ENCODE peak calls at places on chromosomes 1 and 21, in eight cellular contexts. V is cardiac fibroblast; H is CD8-positive, alpha-beta T cell; L is astrocyte of the cerebellum; R is upper lobe of right lung; N is RWPE1; Y is lung; K is kidney epithelial cell. S is an unnamed sample.

GRCh38 chr1:154483941-154484803 is 17.8 kb upstream of the TDRD10 start:
- DNase-seq in V (peak), H (no peak), L (peak), R (peak), N (peak), Y (peak), K (peak), S (peak)

GRCh38 chr1:228194436-228194835 is 13.4 kb upstream of the OBSCN start:
- DNase-seq in V (no peak), H (no peak), L (no peak), R (no peak), N (no peak), Y (no peak), K (no peak), S (no peak)

GRCh38 chr1:62180649-62181048 is 14.0 kb upstream of the L1TD1 start:
- DNase-seq in V (no peak), H (no peak), L (no peak), R (peak), N (no peak), Y (no peak), K (no peak), S (no peak)

GRCh38 chr1:161357073-161357472 is 10.6 kb downstream of the CFAP126 start:
- DNase-seq in V (no peak), H (no peak), L (no peak), R (no peak), N (no peak), Y (no peak), K (no peak), S (no peak)

GRCh38 chr1:31523769-31524168 is 52.5 kb upstream of the TINAGL1 start:
- DNase-seq in V (no peak), H (no peak), L (no peak), R (peak), N (no peak), Y (peak), K (no peak), S (no peak)

GRCh38 chr1:119327436-119328155 is 41.0 kb upstream of the HAO2 start:
- DNase-seq in V (peak), H (peak), L (no peak), R (peak), N (no peak), Y (no peak), K (peak), S (peak)

GRCh38 chr1:3031401-3032221 is 10.3 kb downstream of the ACTRT2 start:
- DNase-seq in V (no peak), H (no peak), L (no peak), R (peak), N (no peak), Y (no peak), K (no peak), S (no peak)

GRCh38 chr1:80801691-80802090 is 999.0 kb upstream of the ADGRL2 start:
- DNase-seq in V (no peak), H (no peak), L (no peak), R (no peak), N (no peak), Y (no peak), K (no peak), S (no peak)

GRCh38 chr1:231584117-231584516 is 42.5 kb upstream of the DISC1 start:
- DNase-seq in V (peak), H (no peak), L (peak), R (no peak), N (peak), Y (no peak), K (peak), S (peak)

GRCh38 chr1:58197811-58198210 is 348.7 kb downstream of the OMA1 start:
- DNase-seq in V (no peak), H (no peak), L (no peak), R (no peak), N (no peak), Y (no peak), K (no peak), S (no peak)

GRCh38 chr1:226678701-226679100 is 60.4 kb downstream of the ITPKB start:
- DNase-seq in V (no peak), H (no peak), L (no peak), R (no peak), N (no peak), Y (no peak), K (no peak), S (no peak)

GRCh38 chr21:45336870-45337269 is 49.2 kb upstream of the POFUT2 start:
- DNase-seq in V (peak), H (no peak), L (no peak), R (peak), N (no peak), Y (no peak), K (no peak), S (no peak)
- TF ChIP-seq CTCF in V (no peak), H (no peak), L (no peak), R (no peak), N (no peak), Y (no peak), K (peak), S (no peak)

DNA sequence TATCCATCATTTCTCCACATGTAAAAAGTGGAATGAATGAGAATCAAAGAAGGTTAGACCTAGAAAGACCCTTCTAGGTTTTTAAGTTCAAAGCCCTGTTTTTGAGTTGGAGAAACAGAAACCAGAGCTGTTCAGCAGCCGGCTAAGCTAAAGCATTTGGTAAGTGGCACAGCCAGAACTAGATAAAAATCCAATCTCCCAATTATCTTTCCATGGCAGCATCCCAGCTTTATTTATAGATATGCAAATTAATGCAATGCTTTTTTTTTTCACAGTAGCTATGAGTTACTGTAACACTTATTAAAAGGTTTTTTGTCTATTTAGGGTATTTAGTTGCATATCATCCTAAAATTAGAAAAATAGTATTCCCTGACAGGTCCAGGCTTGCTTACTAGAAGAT is 85.1 kb downstream of the NIBAN1 start:
- DNase-seq in V (no peak), H (no peak), L (no peak), R (no peak), N (no peak), Y (no peak), K (no peak), S (no peak)
- TF ChIP-seq CTCF in V (no peak), H (no peak), L (no peak), R (no peak), N (no peak), Y (no peak), K (no peak), S (no peak)

GRCh38 chr1:184483101-184483813 is 96.4 kb downstream of the C1orf21 start:
- DNase-seq in V (peak), H (no peak), L (no peak), R (no peak), N (no peak), Y (peak), K (peak), S (peak)
- TF ChIP-seq CTCF in V (no peak), H (no peak), L (no peak), R (peak), N (no peak), Y (peak), K (no peak), S (peak)

DNA sequence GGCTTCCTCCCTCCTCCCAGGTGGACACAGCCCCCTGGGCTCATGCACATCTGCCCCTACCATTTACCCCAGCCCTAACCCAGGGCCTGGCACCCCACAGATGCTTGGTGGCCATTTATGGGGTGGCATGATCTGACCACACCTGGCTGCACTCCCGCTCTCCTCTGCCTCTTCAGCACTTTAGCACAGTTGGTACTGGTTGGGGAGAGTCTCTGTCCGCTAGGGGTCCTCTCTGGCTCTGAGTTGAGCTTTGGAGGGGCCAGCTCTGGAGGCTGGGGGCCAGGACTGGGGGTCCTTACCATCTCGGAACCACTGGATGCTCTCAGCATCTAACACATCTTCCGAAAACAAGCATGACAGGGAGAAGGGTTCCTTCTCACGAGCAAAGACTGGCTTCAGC is 17.4 kb downstream of the MYOM3 start:
- DNase-seq in V (no peak), H (no peak), L (no peak), R (no peak), N (no peak), Y (no peak), K (no peak), S (no peak)
- TF ChIP-seq CTCF in V (peak), H (no peak), L (no peak), R (no peak), N (no peak), Y (no peak), K (no peak), S (no peak)

DNA sequence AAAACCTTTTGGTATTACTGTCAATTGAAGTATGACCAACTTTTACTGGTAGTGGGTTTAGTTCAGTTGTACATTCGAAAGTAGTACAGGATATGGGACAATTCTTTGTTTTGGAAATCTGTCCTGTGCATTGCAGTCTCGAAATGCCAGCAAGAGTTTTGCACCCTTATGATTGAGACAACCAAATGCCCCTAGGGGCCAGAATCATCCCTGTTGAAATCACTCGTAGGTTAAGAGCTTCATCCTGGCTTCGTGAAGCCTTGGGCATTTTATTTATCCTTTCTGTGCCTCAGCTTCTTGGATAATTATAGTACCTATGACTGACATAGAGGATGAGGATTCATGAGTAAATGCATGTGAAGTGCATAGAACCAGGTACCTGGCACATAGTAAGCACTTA is 2.4 kb upstream of the GOLT1A start:
- DNase-seq in V (no peak), H (no peak), L (no peak), R (no peak), N (no peak), Y (no peak), K (no peak), S (no peak)
- TF ChIP-seq CTCF in V (no peak), H (no peak), L (no peak), R (no peak), N (no peak), Y (no peak), K (no peak), S (no peak)

GRCh38 chr1:241419986-241420385 is 63.0 kb upstream of the RGS7 start:
- DNase-seq in V (no peak), H (no peak), L (no peak), R (no peak), N (no peak), Y (no peak), K (no peak), S (no peak)

GRCh38 chr1:241424480-241424971 is 67.5 kb upstream of the RGS7 start:
- DNase-seq in V (no peak), H (no peak), L (no peak), R (no peak), N (no peak), Y (no peak), K (no peak), S (no peak)

GRCh38 chr1:241423541-241424479 is 66.8 kb upstream of the RGS7 start:
- DNase-seq in V (peak), H (no peak), L (no peak), R (peak), N (peak), Y (no peak), K (no peak), S (peak)
- TF ChIP-seq CTCF in V (peak), H (no peak), L (peak), R (no peak), N (peak), Y (no peak), K (peak), S (no peak)

GRCh38 chr1:117710710-117711109 is 104.9 kb downstream of the TENT5C start:
- DNase-seq in V (no peak), H (no peak), L (no peak), R (no peak), N (no peak), Y (no peak), K (no peak), S (no peak)
- TF ChIP-seq CTCF in V (peak), H (no peak), L (peak), R (no peak), N (no peak), Y (no peak), K (no peak), S (peak)

DNA sequence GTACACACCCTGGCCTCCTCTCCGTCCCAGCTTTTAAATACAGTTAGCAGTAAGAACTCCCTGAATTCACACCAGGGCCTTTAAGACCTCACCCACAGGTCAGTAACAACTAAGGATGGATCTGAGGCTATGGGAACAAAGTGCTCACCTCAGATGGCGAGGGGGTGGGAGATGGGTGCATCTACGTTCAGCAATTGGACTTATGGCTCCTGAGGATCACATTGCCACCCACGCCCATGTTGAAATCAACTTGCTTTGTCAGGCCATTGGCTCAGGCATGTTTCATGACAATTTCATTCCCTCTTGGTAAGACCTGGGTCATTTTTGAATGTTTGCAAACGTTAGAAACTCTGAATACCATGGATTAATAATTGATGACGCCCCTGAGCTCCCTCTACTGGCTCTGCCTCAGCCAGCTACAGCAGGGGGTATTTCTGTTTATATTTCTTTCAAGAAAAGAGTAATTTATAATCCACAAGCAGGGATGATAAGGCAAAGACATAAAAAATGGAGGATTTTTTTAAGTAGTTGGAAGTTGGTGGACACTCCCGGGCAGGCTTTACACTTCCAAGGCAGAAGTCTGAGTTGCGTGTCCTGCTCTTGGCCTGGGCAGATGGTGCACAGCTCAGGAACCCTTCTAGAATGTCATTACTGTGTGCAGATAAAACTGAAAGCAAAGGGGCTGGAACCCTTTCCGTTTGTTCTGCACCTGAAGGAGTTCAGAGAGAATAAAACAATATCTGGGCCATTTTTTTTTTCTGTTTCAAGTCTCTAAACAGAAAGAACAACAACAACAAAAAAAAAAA is 13.7 kb upstream of the LBR start:
- DNase-seq in V (no peak), H (no peak), L (no peak), R (no peak), N (no peak), Y (no peak), K (no peak), S (no peak)
- TF ChIP-seq CTCF in V (peak), H (no peak), L (peak), R (peak), N (no peak), Y (no peak), K (peak), S (peak)

DNA sequence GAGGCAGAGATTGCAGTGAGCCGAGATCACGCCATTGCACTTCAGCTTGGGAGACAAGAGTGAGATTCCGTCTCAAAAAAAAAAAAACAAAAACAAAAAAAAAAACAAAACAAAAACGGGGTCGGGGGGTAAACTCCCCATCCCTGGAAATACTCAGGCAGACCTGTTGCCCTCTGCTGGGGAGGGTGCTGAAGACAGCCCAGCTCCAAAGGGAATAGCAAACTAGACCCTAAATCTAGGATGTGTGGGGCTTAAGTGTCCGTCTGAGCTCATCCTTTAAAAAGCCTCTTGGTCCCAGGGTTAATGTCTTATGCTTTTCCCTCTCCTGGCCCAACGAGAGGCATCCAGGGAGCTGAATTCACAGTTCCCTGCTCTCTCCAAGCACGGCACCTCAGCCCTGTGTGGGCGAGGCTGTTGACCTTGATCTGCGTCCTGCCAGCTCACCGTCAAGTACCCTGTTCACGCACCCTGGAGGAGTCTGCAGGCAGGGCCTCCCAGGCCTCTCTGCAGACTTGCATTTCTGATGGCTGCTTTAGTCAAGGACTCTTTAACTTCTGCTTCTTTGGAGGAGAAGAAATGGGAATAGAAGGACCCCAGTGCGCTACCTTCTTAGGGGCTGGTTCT is 22.3 kb downstream of the KCND3 start:
- DNase-seq in V (no peak), H (no peak), L (no peak), R (peak), N (no peak), Y (peak), K (no peak), S (no peak)
- TF ChIP-seq CTCF in V (no peak), H (no peak), L (no peak), R (no peak), N (no peak), Y (no peak), K (no peak), S (no peak)

GRCh38 chr1:199954701-199955100 is 72.8 kb upstream of the NR5A2 start:
- DNase-seq in V (no peak), H (no peak), L (no peak), R (no peak), N (no peak), Y (no peak), K (no peak), S (no peak)
- TF ChIP-seq CTCF in V (peak), H (no peak), L (peak), R (no peak), N (no peak), Y (no peak), K (peak), S (peak)